ENCODE peak calls at places on chromosomes 16 and 17, in five cellular contexts. One of them, this sample, is unnamed.

GRCh38 chr16:49854227-49855203 is 1.4 kb downstream of the ZNF423 start:
- DNase-seq in AG04450: no peak
- DNase-seq in mucosa of descending colon: peak
- DNase-seq in BJ: no peak
- DNase-seq in left ventricle myocardium inferior: peak
- DNase-seq in this sample: peak

GRCh38 chr16:9598731-9599083 is 507.3 kb downstream of the HAPSTR1 start:
- DNase-seq in BJ: no peak
- DNase-seq in mucosa of descending colon: no peak
- DNase-seq in left ventricle myocardium inferior: no peak
- DNase-seq in AG04450: no peak
- DNase-seq in this sample: no peak

GRCh38 chr17:76497979-76498885 is 3.0 kb downstream of the RHBDF2 start:
- DNase-seq in BJ: no peak
- DNase-seq in mucosa of descending colon: peak
- DNase-seq in AG04450: peak
- DNase-seq in left ventricle myocardium inferior: peak
- DNase-seq in this sample: peak

GRCh38 chr17:29835438-29836351 is 94.3 kb downstream of the SSH2 start:
- DNase-seq in mucosa of descending colon: peak
- DNase-seq in left ventricle myocardium inferior: no peak
- DNase-seq in AG04450: no peak
- DNase-seq in BJ: no peak
- DNase-seq in this sample: peak

GRCh38 chr17:30970757-30971567 is at the start of gene RNF135:
- DNase-seq in BJ: peak
- DNase-seq in mucosa of descending colon: peak
- DNase-seq in left ventricle myocardium inferior: peak
- DNase-seq in AG04450: peak
- DNase-seq in this sample: peak

GRCh38 chr16:84982434-84982833 is 28.9 kb downstream of the ZDHHC7 start:
- DNase-seq in left ventricle myocardium inferior: no peak
- DNase-seq in AG04450: no peak
- DNase-seq in BJ: no peak
- DNase-seq in mucosa of descending colon: peak
- DNase-seq in this sample: peak

GRCh38 chr17:77581480-77581879 is 377.0 kb upstream of the TNRC6C start:
- DNase-seq in BJ: no peak
- DNase-seq in mucosa of descending colon: no peak
- DNase-seq in left ventricle myocardium inferior: no peak
- DNase-seq in AG04450: no peak
- DNase-seq in this sample: no peak

GRCh38 chr16:188674-189073 is 8.4 kb downstream of the HBQ1 start:
- DNase-seq in left ventricle myocardium inferior: no peak
- DNase-seq in BJ: no peak
- DNase-seq in mucosa of descending colon: no peak
- DNase-seq in AG04450: no peak
- DNase-seq in this sample: no peak

GRCh38 chr17:3639981-3640596 is 3.5 kb downstream of the CTNS start:
- DNase-seq in BJ: no peak
- DNase-seq in mucosa of descending colon: no peak
- DNase-seq in left ventricle myocardium inferior: no peak
- DNase-seq in AG04450: no peak
- DNase-seq in this sample: no peak

GRCh38 chr16:2468725-2469398 is 2.2 kb upstream of the NTN3 start:
- DNase-seq in BJ: no peak
- DNase-seq in mucosa of descending colon: no peak
- DNase-seq in AG04450: no peak
- DNase-seq in left ventricle myocardium inferior: no peak
- DNase-seq in this sample: no peak

GRCh38 chr17:80944326-80944725 is 47.3 kb upstream of the CHMP6 start:
- DNase-seq in AG04450: no peak
- DNase-seq in mucosa of descending colon: no peak
- DNase-seq in BJ: no peak
- DNase-seq in left ventricle myocardium inferior: no peak
- DNase-seq in this sample: no peak

GRCh38 chr17:8143581-8144400 is 8.4 kb downstream of the PER1 start:
- DNase-seq in left ventricle myocardium inferior: no peak
- DNase-seq in BJ: no peak
- DNase-seq in mucosa of descending colon: no peak
- DNase-seq in AG04450: no peak
- DNase-seq in this sample: no peak

GRCh38 chr16:8730335-8730915 is 56.0 kb downstream of the ABAT start:
- DNase-seq in left ventricle myocardium inferior: no peak
- DNase-seq in mucosa of descending colon: no peak
- DNase-seq in BJ: no peak
- DNase-seq in AG04450: no peak
- DNase-seq in this sample: peak

GRCh38 chr17:17028059-17028877 is 14.0 kb upstream of the MPRIP start:
- DNase-seq in AG04450: no peak
- DNase-seq in mucosa of descending colon: peak
- DNase-seq in left ventricle myocardium inferior: peak
- DNase-seq in BJ: peak
- DNase-seq in this sample: peak

GRCh38 chr16:30645727-30646126 is 5.0 kb upstream of the PRR14 start:
- DNase-seq in left ventricle myocardium inferior: no peak
- DNase-seq in BJ: no peak
- DNase-seq in AG04450: no peak
- DNase-seq in mucosa of descending colon: no peak
- DNase-seq in this sample: no peak

GRCh38 chr16:72832640-72833039 is 215.3 kb downstream of the ZFHX3 start:
- DNase-seq in mucosa of descending colon: peak
- DNase-seq in left ventricle myocardium inferior: peak
- DNase-seq in BJ: peak
- DNase-seq in AG04450: no peak
- DNase-seq in this sample: peak

GRCh38 chr17:2593846-2594656 is 597 bp downstream of the PAFAH1B1 start:
- DNase-seq in mucosa of descending colon: peak
- DNase-seq in AG04450: peak
- DNase-seq in left ventricle myocardium inferior: peak
- DNase-seq in BJ: no peak
- DNase-seq in this sample: peak

GRCh38 chr17:27318228-27318627 is 24.3 kb downstream of the WSB1 start:
- DNase-seq in mucosa of descending colon: no peak
- DNase-seq in BJ: no peak
- DNase-seq in AG04450: no peak
- DNase-seq in left ventricle myocardium inferior: no peak
- DNase-seq in this sample: no peak

GRCh38 chr17:77817953-77818352 is 140.6 kb upstream of the TNRC6C start:
- DNase-seq in BJ: no peak
- DNase-seq in AG04450: no peak
- DNase-seq in mucosa of descending colon: no peak
- DNase-seq in left ventricle myocardium inferior: no peak
- DNase-seq in this sample: no peak

GRCh38 chr16:86885139-86885538 is 306.8 kb downstream of the FOXL1 start:
- DNase-seq in left ventricle myocardium inferior: no peak
- DNase-seq in AG04450: no peak
- DNase-seq in BJ: no peak
- DNase-seq in mucosa of descending colon: no peak
- DNase-seq in this sample: no peak

GRCh38 chr16:49492896-49493620 is 119.5 kb downstream of the C16orf78 start:
- DNase-seq in BJ: no peak
- DNase-seq in left ventricle myocardium inferior: no peak
- DNase-seq in AG04450: no peak
- DNase-seq in mucosa of descending colon: no peak
- DNase-seq in this sample: no peak

GRCh38 chr16:84976644-84977400 is 34.5 kb downstream of the ZDHHC7 start:
- DNase-seq in BJ: no peak
- DNase-seq in AG04450: no peak
- DNase-seq in left ventricle myocardium inferior: peak
- DNase-seq in mucosa of descending colon: peak
- DNase-seq in this sample: no peak

GRCh38 chr17:72119280-72119962 is 1.4 kb upstream of the SOX9 start:
- DNase-seq in mucosa of descending colon: no peak
- DNase-seq in AG04450: no peak
- DNase-seq in left ventricle myocardium inferior: no peak
- DNase-seq in BJ: no peak
- DNase-seq in this sample: peak

GRCh38 chr17:72118588-72119279 is 2.1 kb upstream of the SOX9 start:
- DNase-seq in mucosa of descending colon: peak
- DNase-seq in BJ: no peak
- DNase-seq in AG04450: peak
- DNase-seq in left ventricle myocardium inferior: peak
- DNase-seq in this sample: peak

GRCh38 chr17:72116692-72117469 is 3.9 kb upstream of the SOX9 start:
- DNase-seq in mucosa of descending colon: peak
- DNase-seq in BJ: no peak
- DNase-seq in left ventricle myocardium inferior: no peak
- DNase-seq in AG04450: no peak
- DNase-seq in this sample: peak

GRCh38 chr17:72117470-72117747 is 3.4 kb upstream of the SOX9 start:
- DNase-seq in left ventricle myocardium inferior: no peak
- DNase-seq in AG04450: no peak
- DNase-seq in BJ: no peak
- DNase-seq in mucosa of descending colon: no peak
- DNase-seq in this sample: no peak

DNA sequence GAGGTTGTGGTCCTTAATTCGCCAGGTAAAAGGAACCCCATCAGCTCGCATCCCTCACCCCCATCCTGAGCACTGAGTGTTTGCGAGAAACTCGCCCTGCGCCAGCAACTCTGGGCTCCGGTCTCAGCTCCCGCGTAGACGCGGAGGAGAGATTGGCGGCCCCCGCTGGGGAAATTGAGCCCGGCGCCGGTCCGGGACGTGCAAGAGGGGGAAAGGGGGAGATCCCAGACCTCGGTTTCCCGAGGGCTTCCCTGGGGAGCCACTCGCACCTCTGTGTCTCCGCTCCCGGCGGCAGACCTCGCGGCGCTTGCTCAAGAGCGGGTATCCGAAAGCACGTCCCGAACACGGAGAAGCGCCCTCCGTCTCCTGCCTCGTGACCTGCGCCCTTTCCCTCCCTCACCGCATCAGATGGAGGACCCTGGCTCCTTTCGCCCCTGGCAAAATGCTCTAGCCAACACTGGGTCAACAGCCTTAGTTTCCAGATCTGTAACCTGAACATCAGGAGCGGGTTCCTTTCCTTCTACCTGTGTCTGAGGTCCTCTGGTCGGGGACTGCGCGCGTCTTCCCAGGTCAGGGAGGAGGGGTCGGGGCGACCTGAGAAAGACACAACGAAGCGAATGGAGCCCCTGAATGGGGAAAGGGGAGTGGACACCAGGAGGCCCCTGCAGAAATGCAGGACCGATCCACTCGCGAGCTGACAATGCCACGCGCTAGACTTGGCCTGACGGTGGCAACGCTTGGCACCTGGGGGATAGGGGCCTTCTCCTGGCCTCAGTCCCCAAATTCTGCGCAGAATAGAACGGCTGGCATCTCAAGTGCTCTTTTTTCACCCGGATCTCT is 2.9 kb upstream of the SOX9 start:
- DNase-seq in mucosa of descending colon: peak
- DNase-seq in BJ: no peak
- DNase-seq in left ventricle myocardium inferior: no peak
- DNase-seq in AG04450: no peak
- DNase-seq in this sample: peak
- H3K4me3 ChIP-seq in mucosa of descending colon: no peak
- H3K4me3 ChIP-seq in BJ: peak
- H3K4me3 ChIP-seq in left ventricle myocardium inferior: peak
- H3K4me3 ChIP-seq in AG04450: peak
- H3K4me3 ChIP-seq in this sample: no peak

DNA sequence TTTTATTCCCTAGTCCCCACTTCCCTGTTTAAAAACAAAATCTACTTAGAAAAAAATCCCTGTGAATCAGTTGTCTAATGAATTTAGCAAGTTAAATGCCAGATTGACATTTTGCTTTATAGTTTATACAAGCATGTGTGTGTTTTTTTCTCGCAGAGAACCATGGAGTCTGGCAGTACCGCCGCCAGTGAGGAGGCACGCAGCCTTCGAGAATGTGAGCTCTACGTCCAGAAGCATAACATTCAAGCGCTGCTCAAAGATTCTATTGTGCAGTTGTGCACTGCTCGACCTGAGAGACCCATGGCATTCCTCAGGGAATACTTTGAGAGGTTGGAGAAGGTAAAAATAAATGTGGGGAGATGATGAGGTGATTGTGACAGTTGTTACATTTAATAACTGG is 3.0 kb downstream of the PRKAR1A start:
- DNase-seq in left ventricle myocardium inferior: no peak
- DNase-seq in BJ: no peak
- DNase-seq in AG04450: no peak
- DNase-seq in mucosa of descending colon: no peak
- DNase-seq in this sample: no peak
- H3K4me3 ChIP-seq in left ventricle myocardium inferior: peak
- H3K4me3 ChIP-seq in BJ: no peak
- H3K4me3 ChIP-seq in AG04450: peak
- H3K4me3 ChIP-seq in mucosa of descending colon: no peak
- H3K4me3 ChIP-seq in this sample: no peak

DNA sequence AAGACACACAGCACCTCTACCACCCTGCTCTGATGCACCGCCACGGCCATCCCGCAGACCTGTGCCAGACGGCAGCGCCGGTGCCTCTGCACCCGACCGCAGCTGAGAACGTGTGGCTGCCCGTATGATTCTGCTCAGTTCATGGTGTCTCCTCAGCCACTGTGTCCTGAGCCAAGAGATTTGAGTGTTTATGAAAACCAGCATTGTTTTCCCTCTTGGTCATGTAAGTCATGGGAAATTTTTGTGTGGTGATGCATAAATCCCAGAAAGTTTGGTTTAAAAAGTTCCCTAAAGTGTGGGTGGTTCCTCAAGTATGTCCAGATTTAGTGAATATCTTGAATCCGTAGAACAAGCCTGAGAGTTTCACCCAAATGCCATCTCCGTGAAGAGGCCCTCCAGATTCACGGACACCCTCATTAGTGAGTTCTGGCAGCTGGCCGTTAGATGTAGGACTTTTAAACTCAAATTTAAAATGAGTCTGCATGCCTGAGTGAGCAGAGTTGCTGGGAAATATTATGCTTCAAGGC is 57.6 kb downstream of the CDRT4 start:
- DNase-seq in mucosa of descending colon: no peak
- DNase-seq in AG04450: peak
- DNase-seq in BJ: peak
- DNase-seq in left ventricle myocardium inferior: peak
- DNase-seq in this sample: no peak
- H3K4me3 ChIP-seq in mucosa of descending colon: no peak
- H3K4me3 ChIP-seq in AG04450: peak
- H3K4me3 ChIP-seq in BJ: peak
- H3K4me3 ChIP-seq in left ventricle myocardium inferior: peak
- H3K4me3 ChIP-seq in this sample: no peak

DNA sequence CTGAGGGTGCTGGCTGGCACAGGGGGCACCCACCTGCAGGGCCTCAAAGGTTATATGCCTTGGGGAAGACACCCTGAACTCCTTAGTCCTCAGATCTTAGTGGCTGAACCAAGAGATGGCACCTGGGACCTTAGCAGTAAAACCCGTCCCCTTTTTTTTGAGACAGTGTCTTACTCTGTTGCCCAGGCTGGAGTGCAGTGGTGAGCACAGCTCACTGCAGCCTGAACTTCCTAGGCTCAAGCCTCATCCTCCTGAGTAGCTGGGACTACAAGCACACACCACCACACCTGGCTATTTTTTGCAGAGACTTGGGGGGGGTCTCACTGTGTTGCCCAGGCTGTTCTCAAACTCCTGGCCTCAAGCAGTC is 237.2 kb downstream of the MRTFB start:
- DNase-seq in mucosa of descending colon: no peak
- DNase-seq in AG04450: no peak
- DNase-seq in BJ: no peak
- DNase-seq in left ventricle myocardium inferior: no peak
- DNase-seq in this sample: no peak
- H3K4me3 ChIP-seq in mucosa of descending colon: no peak
- H3K4me3 ChIP-seq in AG04450: no peak
- H3K4me3 ChIP-seq in BJ: no peak
- H3K4me3 ChIP-seq in left ventricle myocardium inferior: peak
- H3K4me3 ChIP-seq in this sample: no peak

This sample was measured in small intestine.